ENCODE peak calls at places on chromosomes 3 and 15, in eight cellular contexts. R, U, J, D, F, X, L and V are unnamed samples.

GRCh38 chr3:53843195-53844177 is 2.7 kb downstream of the CHDH start:
- DNase-seq in R (no peak), U (peak; percentile 77), J (no peak), D (no peak), F (no peak), X (no peak), L (no peak), V (no peak)

GRCh38 chr3:124850633-124851032 is 36.5 kb downstream of the ITGB5 start:
- DNase-seq in R (peak; percentile 54), U (no peak), J (no peak), D (no peak), F (no peak), X (no peak), L (no peak), V (no peak)

GRCh38 chr15:59160880-59161593 is 45.6 kb upstream of the LDHAL6B start:
- DNase-seq in R (no peak), U (peak; percentile 30), J (peak; percentile 19), D (peak; percentile 45), F (no peak), X (no peak), L (no peak), V (no peak)

GRCh38 chr15:44584162-44584749 is 47.3 kb downstream of the EIF3J start:
- DNase-seq in R (peak; percentile 54), U (peak; percentile 62), J (peak; percentile 38), D (peak; percentile 41), F (no peak), X (no peak), L (peak; percentile 49), V (peak; percentile 58)

GRCh38 chr3:9994086-9994844 is 7.6 kb upstream of the EMC3 start:
- DNase-seq in R (no peak), U (no peak), J (no peak), D (no peak), F (no peak), X (no peak), L (no peak), V (no peak)

GRCh38 chr3:69864751-69865150 is 125.5 kb downstream of the MITF start:
- DNase-seq in R (no peak), U (no peak), J (no peak), D (no peak), F (no peak), X (no peak), L (no peak), V (no peak)

GRCh38 chr3:155870945-155871745 is 695 bp downstream of the GMPS start:
- DNase-seq in R (peak; percentile 72), U (peak; percentile 59), J (peak; percentile 47), D (peak; percentile 44), F (no peak), X (no peak), L (peak; percentile 15), V (peak; percentile 77)

GRCh38 chr15:39287322-39288195 is 293.3 kb upstream of the THBS1 start:
- DNase-seq in R (peak; percentile 76), U (no peak), J (peak; percentile 56), D (no peak), F (no peak), X (no peak), L (no peak), V (no peak)

GRCh38 chr15:67914537-67915373 is 74.9 kb upstream of the RNU6-1 start:
- DNase-seq in R (peak; percentile 29), U (no peak), J (no peak), D (peak; percentile 14), F (no peak), X (no peak), L (no peak), V (peak; percentile 78)

GRCh38 chr3:188153498-188153948 is 434 bp upstream of the LPP start:
- DNase-seq in R (peak; percentile 96), U (no peak), J (peak; percentile 86), D (peak; percentile 78), F (peak; percentile 87), X (peak; percentile 94), L (no peak), V (peak; percentile 84)

GRCh38 chr3:195461518-195462307 is 18.9 kb upstream of the ACAP2 start:
- DNase-seq in R (no peak), U (no peak), J (no peak), D (no peak), F (no peak), X (no peak), L (no peak), V (no peak)

GRCh38 chr15:85374831-85375230 is 5.6 kb upstream of the AKAP13 start:
- DNase-seq in R (no peak), U (no peak), J (no peak), D (no peak), F (no peak), X (no peak), L (no peak), V (no peak)

GRCh38 chr15:100983221-100983620 is 64.1 kb downstream of the LRRK1 start:
- DNase-seq in R (no peak), U (no peak), J (no peak), D (no peak), F (no peak), X (no peak), L (no peak), V (no peak)

GRCh38 chr3:36025232-36025631 is 355.1 kb upstream of the STAC start:
- DNase-seq in R (no peak), U (no peak), J (no peak), D (no peak), F (no peak), X (no peak), L (no peak), V (no peak)

GRCh38 chr3:23966308-23966707 is 21.2 kb downstream of the NR1D2 start:
- DNase-seq in R (no peak), U (no peak), J (no peak), D (no peak), F (no peak), X (no peak), L (no peak), V (no peak)

GRCh38 chr3:42747581-42747980 is 25.5 kb downstream of the CCDC13 start:
- DNase-seq in R (no peak), U (no peak), J (no peak), D (no peak), F (no peak), X (no peak), L (peak; percentile 31), V (no peak)

GRCh38 chr3:106482436-106482835 is 613.6 kb upstream of the CBLB start:
- DNase-seq in R (no peak), U (no peak), J (no peak), D (no peak), F (no peak), X (no peak), L (no peak), V (no peak)

GRCh38 chr15:98903377-98904018 is 104.1 kb downstream of the PGPEP1L start:
- DNase-seq in R (peak; percentile 67), U (peak; percentile 57), J (peak; percentile 45), D (no peak), F (no peak), X (no peak), L (no peak), V (no peak)

GRCh38 chr15:64152507-64153387 is 1.2 kb downstream of the SNX22 start:
- DNase-seq in R (no peak), U (peak; percentile 73), J (no peak), D (no peak), F (no peak), X (no peak), L (no peak), V (peak; percentile 58)